ENCODE peak calls at places on chromosomes 7 and 10, in six cellular contexts. S is lower leg skin, U is MCF 10A, O is OCI-LY7, P is uterus, I is fibroblast of pulmonary artery. K is an unnamed sample.

GRCh38 chr7:67738958-67739357 is 742.3 kb downstream of the TYW1 start:
- DNase-seq in S (peak; percentile 69), I (peak; percentile 65), O (no peak), P (no peak), U (no peak), K (no peak)

GRCh38 chr10:124992462-124993344 is 50.8 kb downstream of the ZRANB1 start:
- DNase-seq in S (peak; percentile 76), I (peak; percentile 70), U (peak; percentile 68), O (peak; percentile 65), P (peak; percentile 82), K (no peak)

GRCh38 chr10:22712959-22713852 is 1.2 kb downstream of the PIP4K2A start:
- DNase-seq in U (peak; percentile 24), P (peak; percentile 21), S (no peak), I (peak; percentile 24), O (peak; percentile 42), K (peak; percentile 51)

GRCh38 chr10:98582363-98582762 is 135.6 kb upstream of the HPS1 start:
- DNase-seq in S (no peak), O (no peak), P (no peak), I (no peak), U (no peak), K (no peak)

GRCh38 chr10:24570658-24571426 is 152.8 kb downstream of the ARHGAP21 start:
- DNase-seq in S (no peak), I (no peak), P (no peak), U (no peak), O (no peak), K (no peak)

GRCh38 chr10:111338798-111339197 is 262.0 kb downstream of the ADRA2A start:
- DNase-seq in P (no peak), S (no peak), O (peak; percentile 71), U (no peak), I (no peak), K (no peak)

GRCh38 chr7:56081626-56082340 is 11.0 kb downstream of the PHKG1 start:
- DNase-seq in U (no peak), I (no peak), P (no peak), S (no peak), O (no peak), K (no peak)

GRCh38 chr7:6159097-6159483 is 113.3 kb downstream of the CYTH3 start:
- DNase-seq in U (no peak), I (no peak), S (no peak), O (no peak), P (no peak), K (no peak)

GRCh38 chr7:1810521-1810920 is 140.4 kb downstream of the ELFN1 start:
- DNase-seq in O (no peak), U (no peak), I (no peak), P (no peak), S (peak; percentile 10), K (no peak)

GRCh38 chr7:90176195-90176594 is 21.9 kb downstream of the STEAP1 start:
- DNase-seq in S (no peak), I (no peak), O (no peak), U (no peak), P (no peak), K (no peak)

GRCh38 chr10:17871036-17871435 is 61.9 kb downstream of the MRC1 start:
- DNase-seq in S (no peak), U (no peak), P (no peak), O (no peak), I (no peak), K (no peak)

GRCh38 chr7:100604976-100605911 is 3.1 kb downstream of the PCOLCE start:
- DNase-seq in P (peak; percentile 55), U (no peak), I (no peak), O (no peak), S (no peak), K (peak; percentile 69)

GRCh38 chr10:67072654-67073053 is 146.8 kb downstream of the LRRTM3 start:
- DNase-seq in U (no peak), S (no peak), I (no peak), O (no peak), P (no peak), K (no peak)

GRCh38 chr7:158161194-158161593 is 426.4 kb downstream of the PTPRN2 start:
- DNase-seq in S (no peak), O (no peak), U (no peak), I (no peak), P (no peak), K (no peak)

GRCh38 chr7:51850141-51850540 is 533.5 kb upstream of the COBL start:
- DNase-seq in O (no peak), I (no peak), U (no peak), S (no peak), P (no peak), K (no peak)

GRCh38 chr7:210401-210925 is 18.1 kb downstream of the FAM20C start:
- DNase-seq in P (no peak), S (no peak), U (no peak), O (no peak), I (no peak), K (no peak)

GRCh38 chr7:47520408-47520807 is 61.5 kb downstream of the TNS3 start:
- DNase-seq in P (peak; percentile 90), O (no peak), I (peak; percentile 95), U (peak; percentile 43), S (peak; percentile 91), K (no peak)

GRCh38 chr10:8758029-8758428 is 703.5 kb downstream of the GATA3 start:
- DNase-seq in P (no peak), O (no peak), U (peak; percentile 90), I (no peak), S (no peak), K (no peak)

GRCh38 chr7:106731637-106732036 is 70.7 kb upstream of the CCDC71L start:
- DNase-seq in P (no peak), O (no peak), S (no peak), I (peak; percentile 62), U (no peak), K (no peak)

GRCh38 chr7:111903797-111904196 is 302.4 kb downstream of the DOCK4 start:
- DNase-seq in S (no peak), P (no peak), I (no peak), U (peak; percentile 56), O (no peak), K (no peak)

GRCh38 chr7:2621061-2621828 is 10.5 kb upstream of the TTYH3 start:
- DNase-seq in P (peak; percentile 84), U (no peak), S (no peak), O (no peak), I (peak; percentile 82), K (no peak)

GRCh38 chr7:13949939-13950338 is 39.5 kb downstream of the ETV1 start:
- DNase-seq in P (no peak), O (no peak), I (no peak), S (no peak), U (no peak), K (no peak)

GRCh38 chr10:31580646-31581045 is 261.6 kb downstream of the ZEB1 start:
- DNase-seq in P (no peak), I (no peak), O (no peak), S (no peak), U (no peak), K (no peak)

GRCh38 chr10:95841711-95842498 is 65.9 kb upstream of the CC2D2B start:
- DNase-seq in P (no peak), S (peak; percentile 63), I (peak; percentile 87), O (peak; percentile 83), U (peak; percentile 77), K (no peak)
- TF ChIP-seq CTCF in P (peak; percentile 61), S (no peak), I (peak; percentile 62), O (peak; percentile 100), U (peak; percentile 46), K (peak; percentile 92)

DNA sequence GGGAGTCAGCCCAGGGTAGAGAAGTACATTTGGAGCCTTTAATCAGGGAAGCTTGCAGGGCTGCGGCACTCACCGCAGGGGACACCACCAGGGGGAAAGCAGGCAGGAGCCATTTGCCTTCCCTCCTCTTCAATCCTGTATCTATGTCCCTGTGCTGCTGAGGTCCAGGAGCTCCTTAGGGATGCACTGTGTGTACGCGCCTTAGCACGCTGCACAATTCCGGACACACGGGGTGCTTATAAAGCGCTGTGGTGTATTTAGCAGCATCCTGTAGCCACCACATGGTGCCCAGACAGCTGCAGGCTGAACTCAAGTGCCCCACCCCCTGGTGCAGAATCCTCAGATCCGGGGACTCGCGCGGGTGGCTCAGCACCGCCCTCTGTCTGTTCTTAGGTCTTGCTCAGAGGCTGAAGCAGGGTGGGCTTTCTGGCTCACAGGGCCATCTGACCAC is 421.4 kb downstream of the SDK1 start:
- DNase-seq in I (peak; percentile 20), O (peak; percentile 35), S (no peak), P (no peak), U (no peak), K (no peak)
- TF ChIP-seq CTCF in I (peak; percentile 25), O (peak; percentile 57), S (no peak), P (no peak), U (no peak), K (no peak)

GRCh38 chr10:69630651-69631400 is 779 bp downstream of the FAM241B start:
- DNase-seq in O (no peak), U (no peak), S (peak; percentile 7), I (no peak), P (no peak), K (no peak)

GRCh38 chr10:69631566-69631965 is 1.5 kb downstream of the FAM241B start:
- DNase-seq in I (no peak), S (no peak), O (no peak), P (no peak), U (no peak), K (no peak)

GRCh38 chr10:69629519-69629896 is 539 bp upstream of the FAM241B start:
- DNase-seq in O (no peak), P (no peak), U (no peak), S (peak; percentile 3), I (no peak), K (no peak)

GRCh38 chr10:69628876-69629275 is 1.2 kb upstream of the FAM241B start:
- DNase-seq in U (no peak), P (no peak), S (no peak), O (no peak), I (no peak), K (no peak)

GRCh38 chr10:69629897-69630650 is at the start of gene FAM241B:
- DNase-seq in O (no peak), I (peak; percentile 12), P (peak; percentile 55), U (peak; percentile 63), S (peak; percentile 14), K (no peak)
- TF ChIP-seq CTCF in O (peak; percentile 72), I (peak; percentile 40), P (peak; percentile 100), U (peak; percentile 99), S (no peak), K (peak; percentile 99)

GRCh38 chr10:78726171-78726570 is 342.6 kb upstream of the ZMIZ1 start:
- DNase-seq in P (no peak), I (no peak), O (no peak), S (no peak), U (no peak), K (no peak)

GRCh38 chr10:78728176-78728575 is 340.6 kb upstream of the ZMIZ1 start:
- DNase-seq in S (no peak), P (no peak), O (no peak), U (no peak), I (no peak), K (no peak)

GRCh38 chr10:78727728-78728127 is 341.0 kb upstream of the ZMIZ1 start:
- DNase-seq in P (no peak), O (no peak), I (no peak), S (no peak), U (no peak), K (no peak)

GRCh38 chr10:78727251-78727650 is 341.5 kb upstream of the ZMIZ1 start:
- DNase-seq in O (no peak), P (no peak), I (no peak), U (no peak), S (no peak), K (no peak)

DNA sequence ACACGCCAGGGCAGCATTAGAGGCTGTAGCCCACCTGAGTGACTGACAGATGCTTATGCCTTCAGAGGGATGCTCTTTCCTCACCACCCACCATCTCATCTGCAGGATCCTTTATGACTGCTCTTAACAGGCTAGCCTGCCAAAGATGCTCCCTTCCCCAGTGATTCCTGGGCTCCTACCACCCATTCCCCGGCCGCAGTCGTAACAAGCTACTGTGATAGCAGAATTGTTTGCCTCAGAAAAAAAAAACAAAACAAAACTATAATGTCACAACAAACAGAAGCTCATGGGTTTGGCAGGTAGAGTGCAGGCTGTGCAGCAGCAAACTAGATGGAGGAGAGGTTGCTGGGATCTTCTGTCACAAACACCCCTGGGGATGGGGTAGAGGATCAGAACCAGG is 343.9 kb upstream of the ZMIZ1 start:
- DNase-seq in U (no peak), O (no peak), S (no peak), P (no peak), I (no peak), K (no peak)
- TF ChIP-seq CTCF in U (no peak), O (no peak), S (no peak), P (no peak), I (no peak), K (no peak)

K was measured in CD14-positive monocyte.